ENCODE peak calls at places on chromosome 7, in eight cellular contexts. L, H, S, C, U, K, F and G are unnamed samples. For H3K4me1, the result is how much of the 10 kb centered on the place peaks cover.

GRCh38 chr7:95691464-95691863 is 80.9 kb upstream of the DYNC1I1 start:
- DNase-seq in L (peak), H (no peak), S (no peak), C (no peak), U (no peak), K (no peak), F (no peak), G (no peak)

GRCh38 chr7:131949659-131950058 is 393.2 kb upstream of the PODXL start:
- DNase-seq in L (no peak), H (no peak), S (peak), C (no peak), U (no peak), K (no peak), F (no peak), G (no peak)

GRCh38 chr7:138249975-138250374 is 173.7 kb downstream of the AKR1D1 start:
- DNase-seq in L (no peak), H (no peak), S (no peak), C (no peak), U (no peak), K (no peak), F (no peak), G (no peak)

GRCh38 chr7:38451840-38452239 is 178.4 kb upstream of the TARP start:
- DNase-seq in L (no peak), H (no peak), S (no peak), C (no peak), U (no peak), K (peak), F (peak), G (peak)

GRCh38 chr7:32379486-32380115 is 110.6 kb downstream of the LSM5 start:
- DNase-seq in L (no peak), H (no peak), S (no peak), C (no peak), U (no peak), K (no peak), F (no peak), G (no peak)

GRCh38 chr7:129702316-129702715 is 90.8 kb downstream of the NRF1 start:
- DNase-seq in L (no peak), H (no peak), S (no peak), C (no peak), U (no peak), K (peak), F (no peak), G (peak)

GRCh38 chr7:150961510-150962284 is 16.4 kb downstream of the KCNH2 start:
- DNase-seq in L (no peak), H (no peak), S (no peak), C (peak), U (peak), K (no peak), F (no peak), G (peak)

GRCh38 chr7:3879337-3880054 is 578.4 kb downstream of the SDK1 start:
- DNase-seq in L (no peak), H (peak), S (no peak), C (no peak), U (no peak), K (peak), F (no peak), G (no peak)

GRCh38 chr7:139421123-139421522 is 61.4 kb downstream of the LUC7L2 start:
- DNase-seq in L (no peak), H (no peak), S (no peak), C (no peak), U (no peak), K (no peak), F (no peak), G (no peak)

GRCh38 chr7:150823484-150824126 is 23.0 kb downstream of the TMEM176A start:
- DNase-seq in L (no peak), H (no peak), S (no peak), C (no peak), U (no peak), K (no peak), F (no peak), G (peak)

GRCh38 chr7:150308575-150308974 is 14.6 kb upstream of the LRRC61 start:
- DNase-seq in L (no peak), H (no peak), S (no peak), C (no peak), U (no peak), K (no peak), F (no peak), G (no peak)

GRCh38 chr7:6232534-6232933 is 39.9 kb downstream of the CYTH3 start:
- DNase-seq in L (no peak), H (peak), S (no peak), C (no peak), U (no peak), K (no peak), F (no peak), G (no peak)

GRCh38 chr7:56537477-56537876 is 421.3 kb upstream of the NUPR2 start:
- DNase-seq in L (no peak), H (no peak), S (no peak), C (no peak), U (no peak), K (no peak), F (no peak), G (no peak)

GRCh38 chr7:1081931-1082401 is 5.9 kb upstream of the GPER1 start:
- DNase-seq in L (no peak), H (no peak), S (no peak), C (no peak), U (no peak), K (peak), F (no peak), G (no peak)

GRCh38 chr7:124566576-124566975 is 199.0 kb downstream of the GPR37 start:
- DNase-seq in L (peak), H (no peak), S (no peak), C (no peak), U (no peak), K (peak), F (peak), G (no peak)

GRCh38 chr7:131011976-131012375 is 278.0 kb upstream of the KLF14 start:
- DNase-seq in L (no peak), H (no peak), S (peak), C (no peak), U (no peak), K (peak), F (no peak), G (peak)

GRCh38 chr7:149864023-149864422 is 9.7 kb upstream of the ATP6V0E2 start:
- DNase-seq in L (no peak), H (no peak), S (peak), C (no peak), U (no peak), K (no peak), F (no peak), G (no peak)

GRCh38 chr7:156514851-156515250 is 125.7 kb upstream of the RNF32 start:
- DNase-seq in L (no peak), H (no peak), S (no peak), C (no peak), U (no peak), K (no peak), F (no peak), G (no peak)

GRCh38 chr7:140696024-140696678 is 357 bp upstream of the NDUFB2 start:
- DNase-seq in L (peak), H (peak), S (peak), C (peak), U (peak), K (peak), F (peak), G (peak)

GRCh38 chr7:150489812-150490211 is 24.9 kb upstream of the GIMAP7 start:
- DNase-seq in L (no peak), H (no peak), S (no peak), C (no peak), U (no peak), K (no peak), F (no peak), G (no peak)

GRCh38 chr7:150784120-150784736 is 15.9 kb downstream of the TMEM176B start:
- DNase-seq in L (no peak), H (no peak), S (no peak), C (no peak), U (no peak), K (no peak), F (no peak), G (no peak)

GRCh38 chr7:123769371-123769770 is 20.6 kb upstream of the WASL start:
- DNase-seq in L (no peak), H (no peak), S (no peak), C (no peak), U (no peak), K (peak), F (no peak), G (no peak)

GRCh38 chr7:128873234-128873633 is 10.6 kb downstream of the ATP6V1F start:
- DNase-seq in L (no peak), H (no peak), S (no peak), C (no peak), U (no peak), K (no peak), F (no peak), G (no peak)

GRCh38 chr7:2529161-2530075 is 9.8 kb downstream of the LFNG start:
- DNase-seq in L (no peak), H (peak), S (no peak), C (no peak), U (peak), K (peak), F (peak), G (no peak)

DNA sequence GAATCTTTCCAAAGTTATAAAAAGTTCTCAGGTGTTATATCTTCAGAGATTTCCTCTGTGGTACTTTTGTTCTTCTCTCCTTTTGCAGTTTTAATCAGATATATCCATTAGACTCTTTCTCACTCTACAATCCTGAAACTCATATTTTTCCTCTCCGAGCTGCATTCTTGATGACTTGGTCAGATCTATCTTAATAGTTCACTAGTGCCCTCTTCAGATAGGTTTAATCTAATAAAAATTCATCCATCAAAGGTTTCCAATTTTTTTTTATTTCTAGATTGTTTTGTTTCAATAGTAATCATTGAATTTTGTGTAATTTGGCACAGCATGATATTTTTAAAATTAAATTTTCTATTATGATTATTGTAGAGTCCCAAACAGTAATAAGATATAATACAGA is 21.8 kb upstream of the DGKB start:
- DNase-seq in L (no peak), H (no peak), S (no peak), C (no peak), U (no peak), K (peak), F (no peak), G (no peak)
- TF ChIP-seq CTCF in L (no peak), H (no peak), S (no peak), C (no peak), U (no peak), K (no peak), F (no peak), G (no peak)

DNA sequence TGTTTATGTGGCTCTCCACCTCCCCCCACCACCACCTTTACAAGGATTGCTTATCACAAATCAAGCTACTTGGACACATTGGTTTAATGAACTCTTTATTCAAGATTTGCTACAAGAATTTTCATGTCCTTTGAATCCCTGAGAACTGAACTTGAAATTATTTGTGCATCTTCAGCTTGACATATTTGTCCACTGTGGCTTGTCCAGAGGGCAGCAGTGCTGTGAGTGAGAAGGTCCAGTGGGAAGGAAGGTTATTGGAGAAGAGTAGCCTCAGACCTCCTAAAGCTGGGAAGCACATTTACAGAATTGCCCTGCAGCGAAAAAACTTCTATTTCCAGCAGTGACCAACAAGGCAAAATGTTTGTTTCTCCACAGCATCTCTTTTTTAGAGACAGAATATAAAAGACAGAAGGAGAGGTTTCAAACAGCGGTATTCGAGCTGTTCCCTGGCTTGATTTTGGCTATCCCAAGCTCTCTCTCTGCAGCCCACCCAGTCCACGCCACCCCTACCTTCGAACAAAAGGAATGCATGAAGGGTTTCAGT is 2.2 kb upstream of the HOXA11 start:
- DNase-seq in L (no peak), H (no peak), S (no peak), C (no peak), U (no peak), K (no peak), F (no peak), G (no peak)
- H3K4me1 ChIP-seq in L (under half), H (half or more), S (under half), C (under half), U (under half), K (under half), F (half or more), G (under half)

GRCh38 chr7:111929258-111929657 is 276.9 kb downstream of the DOCK4 start:
- DNase-seq in L (no peak), H (no peak), S (no peak), C (no peak), U (no peak), K (no peak), F (no peak), G (no peak)
- TF ChIP-seq CTCF in L (no peak), H (no peak), S (peak), C (no peak), U (no peak), K (no peak), F (no peak), G (no peak)

DNA sequence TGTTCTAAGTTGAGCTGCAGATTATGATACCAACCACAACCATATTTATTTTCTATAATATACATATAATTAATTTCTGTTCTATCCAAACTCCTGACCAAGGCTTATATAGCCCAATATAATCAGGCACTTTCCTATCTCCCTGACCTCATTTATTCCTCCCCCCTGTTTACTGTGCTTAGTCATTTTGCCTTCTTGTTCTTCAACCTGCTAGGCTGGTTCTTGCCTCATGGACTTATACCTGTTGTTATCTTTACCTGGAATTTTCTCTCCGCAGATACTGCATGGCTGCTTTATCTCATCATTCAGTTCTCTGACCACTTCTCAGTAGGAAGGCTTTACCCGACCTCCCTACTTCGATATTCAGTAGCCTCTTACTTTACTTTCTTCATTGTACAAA is 24.9 kb upstream of the FAM3C start:
- DNase-seq in L (no peak), H (no peak), S (no peak), C (no peak), U (no peak), K (no peak), F (no peak), G (no peak)
- H3K4me1 ChIP-seq in L (under half), H (under half), S (under half), C (under half), U (under half), K (under half), F (under half), G (under half)

GRCh38 chr7:154777023-154777422 is 225.9 kb downstream of the PAXIP1 start:
- DNase-seq in L (no peak), H (no peak), S (peak), C (no peak), U (no peak), K (peak), F (no peak), G (no peak)
- TF ChIP-seq CTCF in L (peak), H (no peak), S (peak), C (no peak), U (no peak), K (no peak), F (no peak), G (no peak)